ENCODE peak calls at places on chromosomes 3 and 15, in five cellular contexts. One of them, this sample, is unnamed.

GRCh38 chr15:35748105-35748504 is 202.1 kb upstream of the DPH6 start:
- DNase-seq in stimulated activated CD8-positive, alpha-beta memory T cell treated with anti-CD3 and anti-CD28 coated beads, Interleukin-4, amount 100 ng/mL, for 24 hours: no peak
- DNase-seq in A673: no peak
- DNase-seq in RWPE1: no peak
- DNase-seq in naive thymus-derived CD8-positive, alpha-beta T cell: no peak
- DNase-seq in this sample: no peak

GRCh38 chr3:57518276-57518914 is 25.7 kb downstream of the DNAH12 start:
- DNase-seq in RWPE1: no peak
- DNase-seq in stimulated activated CD8-positive, alpha-beta memory T cell treated with anti-CD3 and anti-CD28 coated beads, Interleukin-4, amount 100 ng/mL, for 24 hours: no peak
- DNase-seq in A673: no peak
- DNase-seq in naive thymus-derived CD8-positive, alpha-beta T cell: no peak
- DNase-seq in this sample: no peak

GRCh38 chr3:71581451-71581980 is 2.0 kb downstream of the FOXP1 start:
- DNase-seq in A673: no peak
- DNase-seq in RWPE1: no peak
- DNase-seq in stimulated activated CD8-positive, alpha-beta memory T cell treated with anti-CD3 and anti-CD28 coated beads, Interleukin-4, amount 100 ng/mL, for 24 hours: peak; percentile 11
- DNase-seq in naive thymus-derived CD8-positive, alpha-beta T cell: peak; percentile 42
- DNase-seq in this sample: no peak

GRCh38 chr3:115436767-115437301 is 186.5 kb upstream of the GAP43 start:
- DNase-seq in stimulated activated CD8-positive, alpha-beta memory T cell treated with anti-CD3 and anti-CD28 coated beads, Interleukin-4, amount 100 ng/mL, for 24 hours: no peak
- DNase-seq in A673: peak; percentile 81
- DNase-seq in naive thymus-derived CD8-positive, alpha-beta T cell: no peak
- DNase-seq in RWPE1: peak; percentile 71
- DNase-seq in this sample: no peak

GRCh38 chr15:73985101-73985873 is 6.8 kb downstream of the STOML1 start:
- DNase-seq in naive thymus-derived CD8-positive, alpha-beta T cell: no peak
- DNase-seq in stimulated activated CD8-positive, alpha-beta memory T cell treated with anti-CD3 and anti-CD28 coated beads, Interleukin-4, amount 100 ng/mL, for 24 hours: no peak
- DNase-seq in RWPE1: no peak
- DNase-seq in A673: no peak
- DNase-seq in this sample: no peak

GRCh38 chr15:65331811-65332210 is 27.3 kb downstream of the RNU5B-1 start:
- DNase-seq in stimulated activated CD8-positive, alpha-beta memory T cell treated with anti-CD3 and anti-CD28 coated beads, Interleukin-4, amount 100 ng/mL, for 24 hours: no peak
- DNase-seq in naive thymus-derived CD8-positive, alpha-beta T cell: no peak
- DNase-seq in RWPE1: no peak
- DNase-seq in A673: no peak
- DNase-seq in this sample: no peak

GRCh38 chr3:169387751-169388696 is 275.5 kb downstream of the MECOM start:
- DNase-seq in A673: peak; percentile 25
- DNase-seq in stimulated activated CD8-positive, alpha-beta memory T cell treated with anti-CD3 and anti-CD28 coated beads, Interleukin-4, amount 100 ng/mL, for 24 hours: no peak
- DNase-seq in RWPE1: no peak
- DNase-seq in naive thymus-derived CD8-positive, alpha-beta T cell: no peak
- DNase-seq in this sample: no peak

GRCh38 chr3:78895528-78895927 is 872.3 kb downstream of the ROBO1 start:
- DNase-seq in naive thymus-derived CD8-positive, alpha-beta T cell: no peak
- DNase-seq in A673: no peak
- DNase-seq in stimulated activated CD8-positive, alpha-beta memory T cell treated with anti-CD3 and anti-CD28 coated beads, Interleukin-4, amount 100 ng/mL, for 24 hours: no peak
- DNase-seq in RWPE1: no peak
- DNase-seq in this sample: no peak

GRCh38 chr3:141372656-141373055 is 4.4 kb downstream of the ZBTB38 start:
- DNase-seq in RWPE1: no peak
- DNase-seq in A673: no peak
- DNase-seq in naive thymus-derived CD8-positive, alpha-beta T cell: no peak
- DNase-seq in stimulated activated CD8-positive, alpha-beta memory T cell treated with anti-CD3 and anti-CD28 coated beads, Interleukin-4, amount 100 ng/mL, for 24 hours: no peak
- DNase-seq in this sample: no peak

GRCh38 chr3:44058022-44058867 is 183.4 kb upstream of the TOPAZ1 start:
- DNase-seq in naive thymus-derived CD8-positive, alpha-beta T cell: no peak
- DNase-seq in A673: peak; percentile 28
- DNase-seq in RWPE1: peak; percentile 33
- DNase-seq in stimulated activated CD8-positive, alpha-beta memory T cell treated with anti-CD3 and anti-CD28 coated beads, Interleukin-4, amount 100 ng/mL, for 24 hours: peak; percentile 11
- DNase-seq in this sample: no peak

GRCh38 chr3:58627580-58627894 is 39.0 kb downstream of the FAM3D start:
- DNase-seq in A673: no peak
- DNase-seq in naive thymus-derived CD8-positive, alpha-beta T cell: no peak
- DNase-seq in RWPE1: no peak
- DNase-seq in stimulated activated CD8-positive, alpha-beta memory T cell treated with anti-CD3 and anti-CD28 coated beads, Interleukin-4, amount 100 ng/mL, for 24 hours: no peak
- DNase-seq in this sample: no peak

GRCh38 chr3:130677310-130677709 is 69.3 kb downstream of the PIK3R4 start:
- DNase-seq in stimulated activated CD8-positive, alpha-beta memory T cell treated with anti-CD3 and anti-CD28 coated beads, Interleukin-4, amount 100 ng/mL, for 24 hours: no peak
- DNase-seq in RWPE1: no peak
- DNase-seq in A673: no peak
- DNase-seq in naive thymus-derived CD8-positive, alpha-beta T cell: no peak
- DNase-seq in this sample: no peak

GRCh38 chr3:47577583-47578118 is 1.0 kb downstream of the CSPG5 start:
- DNase-seq in naive thymus-derived CD8-positive, alpha-beta T cell: no peak
- DNase-seq in stimulated activated CD8-positive, alpha-beta memory T cell treated with anti-CD3 and anti-CD28 coated beads, Interleukin-4, amount 100 ng/mL, for 24 hours: no peak
- DNase-seq in RWPE1: no peak
- DNase-seq in A673: no peak
- DNase-seq in this sample: no peak

GRCh38 chr3:11126653-11127052 is 27.6 kb upstream of the HRH1 start:
- DNase-seq in naive thymus-derived CD8-positive, alpha-beta T cell: no peak
- DNase-seq in stimulated activated CD8-positive, alpha-beta memory T cell treated with anti-CD3 and anti-CD28 coated beads, Interleukin-4, amount 100 ng/mL, for 24 hours: no peak
- DNase-seq in A673: no peak
- DNase-seq in RWPE1: no peak
- DNase-seq in this sample: no peak

GRCh38 chr15:101058735-101059134 is 139.6 kb downstream of the LRRK1 start:
- DNase-seq in A673: no peak
- DNase-seq in naive thymus-derived CD8-positive, alpha-beta T cell: no peak
- DNase-seq in stimulated activated CD8-positive, alpha-beta memory T cell treated with anti-CD3 and anti-CD28 coated beads, Interleukin-4, amount 100 ng/mL, for 24 hours: no peak
- DNase-seq in RWPE1: no peak
- DNase-seq in this sample: no peak

GRCh38 chr3:127497166-127497565 is 93.4 kb downstream of the TPRA1 start:
- DNase-seq in A673: no peak
- DNase-seq in stimulated activated CD8-positive, alpha-beta memory T cell treated with anti-CD3 and anti-CD28 coated beads, Interleukin-4, amount 100 ng/mL, for 24 hours: no peak
- DNase-seq in RWPE1: no peak
- DNase-seq in naive thymus-derived CD8-positive, alpha-beta T cell: no peak
- DNase-seq in this sample: no peak

GRCh38 chr3:107816082-107816481 is 274.7 kb downstream of the CD47 start:
- DNase-seq in stimulated activated CD8-positive, alpha-beta memory T cell treated with anti-CD3 and anti-CD28 coated beads, Interleukin-4, amount 100 ng/mL, for 24 hours: no peak
- DNase-seq in A673: peak; percentile 52
- DNase-seq in naive thymus-derived CD8-positive, alpha-beta T cell: no peak
- DNase-seq in RWPE1: no peak
- DNase-seq in this sample: no peak

GRCh38 chr3:69364354-69364753 is 21.5 kb downstream of the FRMD4B start:
- DNase-seq in RWPE1: peak; percentile 73
- DNase-seq in stimulated activated CD8-positive, alpha-beta memory T cell treated with anti-CD3 and anti-CD28 coated beads, Interleukin-4, amount 100 ng/mL, for 24 hours: no peak
- DNase-seq in A673: no peak
- DNase-seq in naive thymus-derived CD8-positive, alpha-beta T cell: no peak
- DNase-seq in this sample: no peak

GRCh38 chr15:95626501-95627361 is 703.8 kb upstream of the NR2F2 start:
- DNase-seq in naive thymus-derived CD8-positive, alpha-beta T cell: no peak
- DNase-seq in A673: peak; percentile 78
- DNase-seq in RWPE1: no peak
- DNase-seq in stimulated activated CD8-positive, alpha-beta memory T cell treated with anti-CD3 and anti-CD28 coated beads, Interleukin-4, amount 100 ng/mL, for 24 hours: no peak
- DNase-seq in this sample: no peak

GRCh38 chr15:81115054-81115939 is 18.8 kb upstream of the CFAP161 start:
- DNase-seq in RWPE1: no peak
- DNase-seq in naive thymus-derived CD8-positive, alpha-beta T cell: no peak
- DNase-seq in stimulated activated CD8-positive, alpha-beta memory T cell treated with anti-CD3 and anti-CD28 coated beads, Interleukin-4, amount 100 ng/mL, for 24 hours: no peak
- DNase-seq in A673: no peak
- DNase-seq in this sample: no peak

GRCh38 chr3:46516521-46516920 is 18.7 kb downstream of the RTP3 start:
- DNase-seq in A673: no peak
- DNase-seq in naive thymus-derived CD8-positive, alpha-beta T cell: no peak
- DNase-seq in stimulated activated CD8-positive, alpha-beta memory T cell treated with anti-CD3 and anti-CD28 coated beads, Interleukin-4, amount 100 ng/mL, for 24 hours: no peak
- DNase-seq in RWPE1: no peak
- DNase-seq in this sample: no peak

GRCh38 chr3:66280304-66280703 is 59.5 kb downstream of the SLC25A26 start:
- DNase-seq in naive thymus-derived CD8-positive, alpha-beta T cell: no peak
- DNase-seq in RWPE1: no peak
- DNase-seq in stimulated activated CD8-positive, alpha-beta memory T cell treated with anti-CD3 and anti-CD28 coated beads, Interleukin-4, amount 100 ng/mL, for 24 hours: no peak
- DNase-seq in A673: no peak
- DNase-seq in this sample: no peak

GRCh38 chr3:18237251-18238005 is 187.7 kb downstream of the SATB1 start:
- DNase-seq in naive thymus-derived CD8-positive, alpha-beta T cell: no peak
- DNase-seq in stimulated activated CD8-positive, alpha-beta memory T cell treated with anti-CD3 and anti-CD28 coated beads, Interleukin-4, amount 100 ng/mL, for 24 hours: no peak
- DNase-seq in RWPE1: peak; percentile 56
- DNase-seq in A673: no peak
- DNase-seq in this sample: no peak

GRCh38 chr15:85782112-85782511 is 12.6 kb downstream of the KLHL25 start:
- DNase-seq in naive thymus-derived CD8-positive, alpha-beta T cell: no peak
- DNase-seq in RWPE1: no peak
- DNase-seq in A673: no peak
- DNase-seq in stimulated activated CD8-positive, alpha-beta memory T cell treated with anti-CD3 and anti-CD28 coated beads, Interleukin-4, amount 100 ng/mL, for 24 hours: no peak
- DNase-seq in this sample: no peak

GRCh38 chr15:70281811-70282307 is 184.1 kb upstream of the TLE3 start:
- DNase-seq in RWPE1: peak; percentile 55
- DNase-seq in naive thymus-derived CD8-positive, alpha-beta T cell: no peak
- DNase-seq in A673: no peak
- DNase-seq in stimulated activated CD8-positive, alpha-beta memory T cell treated with anti-CD3 and anti-CD28 coated beads, Interleukin-4, amount 100 ng/mL, for 24 hours: no peak
- DNase-seq in this sample: no peak

GRCh38 chr15:63870403-63871209 is 36.9 kb upstream of the HERC1 start:
- DNase-seq in A673: peak; percentile 60
- DNase-seq in RWPE1: peak; percentile 70
- DNase-seq in naive thymus-derived CD8-positive, alpha-beta T cell: no peak
- DNase-seq in stimulated activated CD8-positive, alpha-beta memory T cell treated with anti-CD3 and anti-CD28 coated beads, Interleukin-4, amount 100 ng/mL, for 24 hours: no peak
- DNase-seq in this sample: no peak

GRCh38 chr15:83959477-83959876 is 276.1 kb upstream of the GOLGA6L4 start:
- DNase-seq in RWPE1: no peak
- DNase-seq in stimulated activated CD8-positive, alpha-beta memory T cell treated with anti-CD3 and anti-CD28 coated beads, Interleukin-4, amount 100 ng/mL, for 24 hours: no peak
- DNase-seq in A673: no peak
- DNase-seq in naive thymus-derived CD8-positive, alpha-beta T cell: no peak
- DNase-seq in this sample: no peak

GRCh38 chr3:129399895-129400357 is 28.5 kb downstream of the EFCAB12 start:
- DNase-seq in stimulated activated CD8-positive, alpha-beta memory T cell treated with anti-CD3 and anti-CD28 coated beads, Interleukin-4, amount 100 ng/mL, for 24 hours: no peak
- DNase-seq in RWPE1: peak; percentile 13
- DNase-seq in naive thymus-derived CD8-positive, alpha-beta T cell: no peak
- DNase-seq in A673: no peak
- DNase-seq in this sample: no peak

GRCh38 chr3:124786491-124787241 is 56.4 kb downstream of the UMPS start:
- DNase-seq in RWPE1: peak; percentile 24
- DNase-seq in stimulated activated CD8-positive, alpha-beta memory T cell treated with anti-CD3 and anti-CD28 coated beads, Interleukin-4, amount 100 ng/mL, for 24 hours: no peak
- DNase-seq in naive thymus-derived CD8-positive, alpha-beta T cell: no peak
- DNase-seq in A673: peak; percentile 57
- DNase-seq in this sample: no peak

GRCh38 chr3:135093121-135093520 is 298.1 kb downstream of the EPHB1 start:
- DNase-seq in stimulated activated CD8-positive, alpha-beta memory T cell treated with anti-CD3 and anti-CD28 coated beads, Interleukin-4, amount 100 ng/mL, for 24 hours: no peak
- DNase-seq in naive thymus-derived CD8-positive, alpha-beta T cell: no peak
- DNase-seq in RWPE1: no peak
- DNase-seq in A673: no peak
- DNase-seq in this sample: no peak

GRCh38 chr15:89531796-89532537 is 35.6 kb upstream of the RHCG start:
- DNase-seq in A673: no peak
- DNase-seq in RWPE1: no peak
- DNase-seq in stimulated activated CD8-positive, alpha-beta memory T cell treated with anti-CD3 and anti-CD28 coated beads, Interleukin-4, amount 100 ng/mL, for 24 hours: no peak
- DNase-seq in naive thymus-derived CD8-positive, alpha-beta T cell: no peak
- DNase-seq in this sample: no peak

GRCh38 chr3:34919025-34919424 is 720.3 kb upstream of the ARPP21 start:
- DNase-seq in stimulated activated CD8-positive, alpha-beta memory T cell treated with anti-CD3 and anti-CD28 coated beads, Interleukin-4, amount 100 ng/mL, for 24 hours: no peak
- DNase-seq in RWPE1: no peak
- DNase-seq in A673: peak; percentile 27
- DNase-seq in naive thymus-derived CD8-positive, alpha-beta T cell: no peak
- DNase-seq in this sample: no peak

GRCh38 chr3:186137051-186137685 is 28.3 kb upstream of the ETV5 start:
- DNase-seq in A673: no peak
- DNase-seq in RWPE1: no peak
- DNase-seq in stimulated activated CD8-positive, alpha-beta memory T cell treated with anti-CD3 and anti-CD28 coated beads, Interleukin-4, amount 100 ng/mL, for 24 hours: no peak
- DNase-seq in naive thymus-derived CD8-positive, alpha-beta T cell: no peak
- DNase-seq in this sample: no peak

GRCh38 chr3:119976214-119976613 is 118.0 kb downstream of the GSK3B start:
- DNase-seq in RWPE1: peak; percentile 5
- DNase-seq in A673: no peak
- DNase-seq in stimulated activated CD8-positive, alpha-beta memory T cell treated with anti-CD3 and anti-CD28 coated beads, Interleukin-4, amount 100 ng/mL, for 24 hours: no peak
- DNase-seq in naive thymus-derived CD8-positive, alpha-beta T cell: no peak
- DNase-seq in this sample: no peak

This sample was measured in central memory CD8-positive, alpha-beta T cell.